ENCODE peak calls at places on chromosome 13, in nine cellular contexts. W is colonic mucosa, I is IMR-90, B is SJCRH30, Y is left lung, S is K562, V is mammary epithelial cell, K is lower lobe of right lung, T is cardiac muscle cell. F is an unnamed sample. For H3K4me1, the result is how much of the 10 kb centered on the place peaks cover.

GRCh38 chr13:22744688-22745452 is 435.9 kb upstream of the SGCG start:
- DNase-seq in S (no peak), V (no peak), T (no peak), I (no peak), B (no peak), W (no peak), K (no peak), Y (no peak), F (no peak)

GRCh38 chr13:60363288-60363687 is 33.7 kb upstream of the TDRD3 start:
- DNase-seq in B (no peak), T (no peak), V (no peak), K (no peak), Y (no peak), S (no peak), W (no peak), I (no peak), F (no peak)

GRCh38 chr13:109727251-109727650 is 59.1 kb downstream of the IRS2 start:
- DNase-seq in B (no peak), S (no peak), V (no peak), T (no peak), K (no peak), W (no peak), I (no peak), Y (no peak), F (no peak)

GRCh38 chr13:85197431-85197830 is 601.8 kb downstream of the SLITRK6 start:
- DNase-seq in W (no peak), I (no peak), K (no peak), V (no peak), T (no peak), S (no peak), B (no peak), Y (no peak), F (no peak)

GRCh38 chr13:106104281-106104901 is 431.1 kb downstream of the EFNB2 start:
- DNase-seq in W (no peak), I (peak), T (no peak), B (peak), Y (no peak), V (peak), K (no peak), S (no peak), F (no peak)

GRCh38 chr13:80458546-80458945 is 117.6 kb upstream of the SPRY2 start:
- DNase-seq in S (no peak), Y (no peak), W (no peak), T (no peak), I (no peak), V (no peak), K (no peak), B (no peak), F (no peak)

GRCh38 chr13:113151745-113152707 is 6.4 kb upstream of the PROZ start:
- DNase-seq in V (no peak), S (no peak), K (no peak), Y (no peak), T (no peak), I (peak), W (no peak), B (no peak), F (no peak)

GRCh38 chr13:93080587-93080986 is 146.0 kb upstream of the GPC6 start:
- DNase-seq in S (no peak), K (no peak), Y (no peak), V (peak), B (peak), W (no peak), I (peak), T (no peak), F (no peak)

GRCh38 chr13:113825851-113826250 is 38.0 kb downstream of the GAS6 start:
- DNase-seq in K (no peak), V (no peak), Y (no peak), S (no peak), I (no peak), B (peak), W (no peak), T (no peak), F (no peak)

GRCh38 chr13:24192036-24192810 is 31.7 kb downstream of the SPATA13 start:
- DNase-seq in B (no peak), I (no peak), S (no peak), V (no peak), Y (no peak), K (no peak), W (no peak), T (no peak), F (no peak)

GRCh38 chr13:21074601-21075302 is 13.4 kb upstream of the LATS2 start:
- DNase-seq in Y (no peak), S (no peak), T (no peak), W (no peak), V (no peak), I (no peak), K (no peak), B (no peak), F (no peak)

GRCh38 chr13:80086304-80086721 is 254.6 kb downstream of the SPRY2 start:
- DNase-seq in S (no peak), B (no peak), T (no peak), I (peak), V (peak), K (no peak), Y (no peak), W (peak), F (no peak)

GRCh38 chr13:94959616-94960015 is 247.3 kb upstream of the SOX21 start:
- DNase-seq in V (no peak), I (no peak), B (no peak), W (no peak), S (no peak), T (no peak), K (no peak), Y (no peak), F (no peak)

GRCh38 chr13:45851171-45851889 is at the start of gene SIAH3:
- DNase-seq in T (peak), W (no peak), I (no peak), V (peak), S (no peak), Y (no peak), K (no peak), B (no peak), F (no peak)

GRCh38 chr13:113649212-113649611 is 8.8 kb downstream of the ATP4B start:
- DNase-seq in S (no peak), T (no peak), K (peak), B (peak), W (no peak), I (no peak), Y (peak), V (no peak), F (no peak)

GRCh38 chr13:68047889-68048288 is 817.8 kb upstream of the PCDH9 start:
- DNase-seq in V (peak), Y (no peak), W (no peak), B (no peak), K (no peak), T (no peak), S (no peak), I (no peak), F (no peak)

GRCh38 chr13:110957181-110957884 is 42.5 kb upstream of the ANKRD10 start:
- DNase-seq in S (no peak), V (peak), I (peak), K (no peak), W (no peak), B (no peak), T (no peak), Y (no peak), F (no peak)

GRCh38 chr13:75618308-75618707 is 17.8 kb upstream of the LMO7 start:
- DNase-seq in S (no peak), I (no peak), V (no peak), Y (no peak), B (no peak), W (no peak), T (no peak), K (no peak), F (no peak)

GRCh38 chr13:53254495-53254894 is 225.9 kb downstream of the OLFM4 start:
- DNase-seq in I (no peak), K (no peak), T (peak), Y (no peak), W (no peak), S (peak), B (peak), V (no peak), F (peak)

GRCh38 chr13:51704399-51705306 is 99.3 kb downstream of the DHRS12 start:
- DNase-seq in K (no peak), V (no peak), Y (no peak), B (no peak), I (no peak), W (no peak), T (no peak), S (no peak), F (no peak)

GRCh38 chr13:112619730-112620639 is 32.0 kb upstream of the TUBGCP3 start:
- DNase-seq in T (peak), B (peak), I (no peak), W (no peak), V (peak), S (peak), K (peak), Y (peak), F (peak)

GRCh38 chr13:46172531-46172991 is 9.4 kb downstream of the LCP1 start:
- DNase-seq in B (no peak), T (no peak), I (no peak), S (no peak), K (no peak), Y (no peak), W (no peak), V (no peak), F (no peak)

GRCh38 chr13:55000844-55001243 is 1972.2 kb downstream of the OLFM4 start:
- DNase-seq in K (no peak), B (no peak), T (no peak), W (no peak), I (no peak), S (no peak), V (no peak), Y (no peak), F (peak)

GRCh38 chr13:79658333-79658975 is 177.5 kb downstream of the NDFIP2 start:
- DNase-seq in I (no peak), W (no peak), S (no peak), Y (no peak), T (peak), V (no peak), B (peak), K (no peak), F (no peak)

GRCh38 chr13:94063096-94063495 is 416.4 kb downstream of the DCT start:
- DNase-seq in Y (no peak), W (no peak), S (no peak), T (no peak), V (no peak), B (no peak), K (no peak), I (peak), F (no peak)

GRCh38 chr13:39776439-39776838 is 121.0 kb downstream of the COG6 start:
- DNase-seq in Y (no peak), K (no peak), S (no peak), V (peak), B (no peak), I (peak), W (no peak), T (no peak), F (no peak)

GRCh38 chr13:97133955-97134354 is 88.2 kb upstream of the MBNL2 start:
- DNase-seq in B (no peak), V (no peak), W (no peak), T (no peak), S (no peak), I (no peak), Y (no peak), K (no peak), F (no peak)

GRCh38 chr13:114219406-114219805 is 15.3 kb upstream of the CDC16 start:
- DNase-seq in V (no peak), B (no peak), W (no peak), S (no peak), Y (no peak), I (no peak), T (no peak), K (no peak), F (no peak)

GRCh38 chr13:100473493-100474044 is 115.0 kb downstream of the GGACT start:
- DNase-seq in Y (no peak), V (no peak), T (no peak), K (no peak), S (no peak), W (no peak), B (no peak), I (no peak), F (no peak)

GRCh38 chr13:109840201-109840892 is 54.0 kb upstream of the IRS2 start:
- DNase-seq in I (peak), Y (no peak), T (no peak), K (no peak), B (peak), S (no peak), V (peak), W (no peak), F (no peak)

GRCh38 chr13:80084086-80084676 is 256.7 kb downstream of the SPRY2 start:
- DNase-seq in Y (no peak), B (peak), K (no peak), I (peak), T (no peak), V (peak), S (no peak), W (no peak), F (no peak)

GRCh38 chr13:80502359-80502758 is 161.4 kb upstream of the SPRY2 start:
- DNase-seq in I (no peak), Y (no peak), K (no peak), T (no peak), W (no peak), B (no peak), S (no peak), V (no peak), F (no peak)

GRCh38 chr13:89831157-89831556 is 1516.3 kb upstream of the MIR17HG start:
- DNase-seq in S (no peak), B (no peak), I (no peak), V (no peak), K (no peak), W (no peak), T (no peak), Y (no peak), F (no peak)

GRCh38 chr13:66994097-66994496 is 236.0 kb downstream of the PCDH9 start:
- DNase-seq in V (peak), Y (peak), K (peak), I (peak), B (no peak), W (peak), S (peak), T (peak), F (peak)

GRCh38 chr13:20116213-20116612 is 44.6 kb downstream of the GJA3 start:
- DNase-seq in V (no peak), W (no peak), S (no peak), T (no peak), Y (no peak), B (no peak), K (no peak), I (no peak), F (no peak)

GRCh38 chr13:95641961-95642621 is 2.4 kb downstream of the DZIP1 start:
- DNase-seq in S (no peak), B (no peak), T (peak), W (peak), K (peak), V (peak), I (peak), Y (no peak), F (no peak)

GRCh38 chr13:28817204-28817603 is 2.9 kb upstream of the MTUS2 start:
- DNase-seq in T (peak), B (no peak), V (no peak), W (no peak), K (no peak), Y (no peak), S (peak), I (no peak), F (no peak)

GRCh38 chr13:91046715-91047327 is 300.7 kb upstream of the MIR17HG start:
- DNase-seq in T (peak), K (no peak), V (no peak), W (no peak), S (no peak), I (no peak), B (no peak), Y (no peak), F (no peak)

GRCh38 chr13:26967119-26968038 is 204.2 kb downstream of the USP12 start:
- DNase-seq in I (no peak), S (no peak), Y (no peak), V (no peak), B (no peak), W (no peak), K (peak), T (no peak), F (no peak)
- H3K4me1 ChIP-seq in I (under half), S (under half), Y (under half), V (under half), B (under half), W (under half), K (under half), T (under half), F (under half)

DNA sequence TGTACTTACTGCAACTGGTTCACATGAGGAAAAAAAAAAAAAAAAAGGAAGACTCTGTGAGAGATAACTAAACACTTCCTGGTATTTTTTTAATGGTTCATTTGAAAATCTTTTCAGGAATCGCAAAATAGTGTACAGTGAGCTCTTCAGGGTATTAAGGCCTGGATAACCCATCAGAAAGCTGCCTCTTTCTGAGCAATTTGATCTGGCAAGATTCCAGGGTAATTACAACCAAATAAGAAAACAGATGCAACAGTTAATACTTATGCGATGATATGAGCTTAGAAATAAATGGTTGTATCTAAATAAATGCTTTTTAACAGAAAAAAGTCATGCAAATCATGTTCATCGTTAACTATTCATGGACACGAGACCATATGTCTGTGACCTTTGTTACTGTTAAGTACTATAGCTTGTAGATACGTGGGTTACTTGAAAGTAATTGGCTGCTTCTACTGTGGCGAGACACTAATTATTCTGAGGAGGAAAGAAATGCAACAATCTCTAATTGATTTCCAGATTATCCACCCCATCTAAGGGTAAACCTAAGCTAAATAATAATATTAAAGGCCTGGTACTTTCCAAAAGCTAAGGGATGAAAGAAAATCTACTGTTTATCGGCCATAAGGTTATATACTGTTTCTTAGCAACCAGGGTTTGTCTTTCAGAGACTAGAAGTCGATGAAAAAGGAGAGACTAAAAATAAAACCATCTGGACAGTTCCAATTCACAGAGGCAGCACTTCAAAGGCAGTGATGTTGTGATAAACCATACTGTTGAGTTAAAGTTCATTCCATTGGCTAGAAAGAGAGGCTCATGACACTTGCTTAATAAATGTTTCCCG is 1.7 kb downstream of the EPSTI1 start:
- DNase-seq in Y (no peak), T (peak), B (no peak), K (no peak), W (no peak), V (no peak), S (no peak), I (peak), F (no peak)
- H3K4me3 ChIP-seq in Y (peak), T (no peak), B (no peak), K (peak), W (peak), V (no peak), S (no peak), I (no peak), F (no peak)

DNA sequence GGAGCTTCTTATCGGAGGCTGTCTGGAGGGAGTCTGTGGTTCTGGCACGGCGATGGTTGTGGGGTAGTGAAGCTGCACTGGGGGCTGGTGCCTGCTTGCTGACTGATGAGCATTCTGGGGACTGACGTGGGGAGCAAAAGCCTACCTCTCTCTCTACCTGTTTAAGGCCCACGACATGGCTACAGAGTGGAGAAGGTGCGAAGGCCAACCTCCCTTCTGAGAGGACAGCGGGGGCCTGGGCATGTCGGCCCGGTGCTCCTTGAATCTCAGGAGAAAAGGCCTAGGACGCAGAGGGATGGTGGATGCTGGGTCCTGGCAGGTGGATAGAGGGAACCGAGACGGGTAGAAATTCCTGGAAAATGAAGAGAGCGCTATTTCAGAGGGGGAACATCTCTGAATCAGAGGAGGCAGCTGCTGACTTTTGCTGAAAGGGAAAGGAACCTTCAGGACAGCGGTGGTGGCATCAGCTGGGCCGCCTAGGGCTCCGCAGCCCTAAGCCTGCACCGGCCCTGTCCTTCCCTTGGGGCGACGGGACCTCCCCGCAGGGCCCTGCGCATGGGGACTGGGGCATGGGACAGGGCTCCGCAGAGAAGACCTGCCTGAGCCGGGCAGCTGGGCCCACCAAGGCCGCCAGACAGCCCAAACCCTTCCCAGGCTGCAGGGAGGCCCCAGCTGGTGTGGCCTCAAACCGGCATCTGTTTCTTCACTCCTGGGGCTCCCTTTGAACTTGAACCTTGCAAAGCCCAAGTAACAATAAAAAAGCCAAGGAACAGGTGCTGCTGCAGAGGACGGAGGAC is 35.0 kb upstream of the MEDAG start:
- DNase-seq in S (no peak), W (no peak), T (no peak), B (peak), V (no peak), Y (no peak), I (no peak), K (no peak), F (no peak)
- H3K27ac ChIP-seq in S (no peak), W (no peak), T (no peak), B (peak), V (no peak), Y (peak), I (peak), K (no peak), F (no peak)

DNA sequence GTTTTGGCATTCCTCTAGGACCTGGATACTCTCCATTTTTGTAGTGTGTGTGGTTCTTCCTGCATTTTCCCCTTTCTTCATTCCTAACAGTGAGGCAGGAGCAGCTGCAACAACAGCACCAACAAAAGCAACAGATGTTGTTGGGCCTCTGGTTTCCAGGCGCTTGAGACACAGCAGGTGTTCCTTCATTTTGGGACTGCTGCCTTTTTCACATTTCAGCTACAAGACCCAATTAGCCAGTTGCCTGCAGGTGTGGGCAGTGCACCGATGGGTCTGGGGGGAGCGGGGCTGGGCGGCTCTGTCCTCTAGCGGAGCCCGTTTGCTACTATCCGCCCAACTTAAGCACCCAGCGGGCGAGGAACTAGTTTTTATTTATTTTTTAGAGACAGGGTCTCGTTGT is 26.0 kb downstream of the ELF1 start:
- DNase-seq in T (no peak), B (peak), K (no peak), S (no peak), V (no peak), W (no peak), Y (no peak), I (no peak), F (no peak)
- H3K4me1 ChIP-seq in T (under half), B (under half), K (under half), S (under half), V (under half), W (under half), Y (half or more), I (under half), F (under half)

DNA sequence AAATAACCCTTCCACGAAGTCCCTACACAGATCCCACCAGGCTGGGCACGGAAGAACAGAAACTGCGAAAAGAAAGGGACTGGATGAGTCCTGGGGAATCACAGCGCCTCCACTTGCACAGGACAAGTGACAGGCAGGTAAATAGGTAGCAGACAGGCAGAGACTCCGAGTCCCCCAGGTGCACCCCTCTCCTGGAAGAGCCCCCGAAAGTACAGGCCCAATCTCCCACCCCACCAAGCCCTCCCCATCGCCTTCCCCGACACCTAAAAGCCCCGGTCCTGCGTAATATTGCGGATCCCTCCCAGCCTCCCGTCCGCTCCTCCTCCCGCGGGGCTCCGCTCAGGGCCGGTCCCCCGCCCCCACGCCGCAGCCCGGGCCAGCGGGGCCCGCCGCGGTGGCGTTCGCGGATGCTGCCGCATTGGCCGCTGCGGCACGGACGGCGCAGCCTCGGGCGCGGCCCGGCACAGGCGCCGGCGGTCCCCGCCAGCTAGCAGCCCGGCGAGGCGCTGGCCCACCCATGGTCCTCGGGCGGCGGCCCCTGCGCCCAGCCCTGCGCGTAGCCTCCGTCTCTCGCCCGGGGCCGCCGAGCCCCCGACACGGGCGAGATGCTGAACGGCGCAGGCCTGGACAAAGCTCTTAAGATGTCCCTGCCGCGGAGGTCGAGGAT is at the start of gene ATP8A2:
- DNase-seq in T (peak), K (no peak), B (no peak), W (no peak), I (no peak), V (no peak), S (peak), Y (no peak), F (no peak)
- H3K4me3 ChIP-seq in T (peak), K (peak), B (no peak), W (peak), I (peak), V (peak), S (peak), Y (peak), F (peak)

F was measured in iPS DF 6.9.